ENCODE peak calls at places on chromosomes 11 and 22, in eight cellular contexts. K, Y, C, D, X, A, O and H are unnamed samples.

GRCh38 chr11:43927925-43928707 is 14.3 kb upstream of the C11orf96 start:
- DNase-seq in C (no peak), A (no peak), K (no peak), Y (no peak), O (no peak), D (peak; percentile 61), X (no peak), H (no peak)

GRCh38 chr11:45412521-45412920 is 126.4 kb upstream of the SYT13 start:
- DNase-seq in A (no peak), O (no peak), K (no peak), X (no peak), D (no peak), C (no peak), Y (no peak), H (no peak)

GRCh38 chr11:47477323-47477722 is 28.4 kb upstream of the RAPSN start:
- DNase-seq in A (no peak), O (no peak), D (no peak), X (peak; percentile 72), C (no peak), Y (no peak), K (no peak), H (no peak)

GRCh38 chr11:102950622-102951081 is 4.9 kb downstream of the MMP13 start:
- DNase-seq in O (peak; percentile 23), A (no peak), X (peak; percentile 92), C (no peak), D (no peak), Y (no peak), K (no peak), H (no peak)

GRCh38 chr22:35728639-35729308 is 11.1 kb downstream of the APOL5 start:
- DNase-seq in X (peak; percentile 15), D (no peak), K (no peak), O (no peak), C (peak; percentile 49), A (no peak), Y (no peak), H (no peak)

GRCh38 chr11:76823481-76824028 is 37.2 kb upstream of the ACER3 start:
- DNase-seq in X (peak; percentile 99), O (peak; percentile 40), D (peak; percentile 87), C (no peak), A (no peak), K (no peak), Y (peak; percentile 80), H (no peak)

GRCh38 chr22:42742940-42743339 is 22.3 kb upstream of the A4GALT start:
- DNase-seq in X (no peak), Y (peak; percentile 73), K (no peak), C (peak; percentile 54), O (no peak), A (no peak), D (peak; percentile 78), H (peak; percentile 43)

GRCh38 chr11:59185412-59185811 is 13.5 kb downstream of the DTX4 start:
- DNase-seq in K (no peak), C (no peak), A (no peak), Y (no peak), D (no peak), O (no peak), X (no peak), H (no peak)

GRCh38 chr11:68007498-68008380 is 2.4 kb upstream of the ALDH3B1 start:
- DNase-seq in K (no peak), A (no peak), O (no peak), X (no peak), C (no peak), Y (no peak), D (no peak), H (no peak)

GRCh38 chr22:42602470-42602869 is 12.2 kb downstream of the POLDIP3 start:
- DNase-seq in C (no peak), X (no peak), Y (no peak), O (no peak), A (no peak), D (no peak), K (no peak), H (no peak)

GRCh38 chr22:17235149-17235655 is 16.0 kb upstream of the ADA2 start:
- DNase-seq in Y (no peak), A (no peak), D (no peak), O (no peak), K (no peak), C (no peak), X (no peak), H (no peak)

GRCh38 chr11:45919806-45920530 is 2.3 kb upstream of the PEX16 start:
- DNase-seq in X (no peak), O (no peak), Y (peak; percentile 59), K (no peak), C (no peak), A (peak; percentile 52), D (peak; percentile 69), H (no peak)

GRCh38 chr11:82714346-82715174 is 19.1 kb downstream of the FAM181B start:
- DNase-seq in D (no peak), X (no peak), K (no peak), O (no peak), C (no peak), A (no peak), Y (no peak), H (no peak)

GRCh38 chr22:45779351-45779750 is 107.7 kb downstream of the ATXN10 start:
- DNase-seq in C (no peak), K (no peak), A (no peak), D (no peak), Y (no peak), O (no peak), X (no peak), H (no peak)

GRCh38 chr11:58592760-58593472 is 14.1 kb downstream of the ZFP91 start:
- DNase-seq in D (no peak), O (no peak), A (no peak), Y (no peak), C (no peak), K (no peak), X (peak; percentile 24), H (no peak)

GRCh38 chr22:28907311-28908008 is 24.1 kb downstream of the ZNRF3 start:
- DNase-seq in O (no peak), Y (no peak), C (no peak), X (no peak), A (no peak), K (no peak), D (no peak), H (no peak)

GRCh38 chr11:35216962-35217667 is 78.1 kb downstream of the CD44 start:
- DNase-seq in X (no peak), Y (no peak), A (no peak), D (peak; percentile 10), O (no peak), K (peak; percentile 66), C (no peak), H (no peak)

GRCh38 chr11:75325713-75326438 is 25.6 kb downstream of the ARRB1 start:
- DNase-seq in C (no peak), D (peak; percentile 98), Y (peak; percentile 45), O (peak; percentile 88), K (no peak), X (peak; percentile 89), A (no peak), H (no peak)

GRCh38 chr22:17484608-17485007 is 78.7 kb upstream of the SLC25A18 start:
- DNase-seq in K (no peak), Y (no peak), D (no peak), C (no peak), X (no peak), O (no peak), A (no peak), H (no peak)

GRCh38 chr11:134331565-134332188 is at the start of gene GLB1L2:
- DNase-seq in A (peak; percentile 89), K (peak; percentile 84), C (no peak), D (peak; percentile 88), Y (peak; percentile 38), O (peak; percentile 37), X (peak; percentile 17), H (peak; percentile 75)

GRCh38 chr11:101299210-101299609 is 169.6 kb upstream of the PGR start:
- DNase-seq in K (no peak), C (no peak), D (no peak), O (no peak), Y (no peak), X (no peak), A (no peak), H (no peak)

GRCh38 chr11:130477646-130478203 is 29.3 kb downstream of the ADAMTS15 start:
- DNase-seq in Y (no peak), C (no peak), A (no peak), X (no peak), K (no peak), D (no peak), O (no peak), H (no peak)
- H3K4me3 ChIP-seq in Y (no peak overlapping the region), C (no peak overlapping the region), A (no peak overlapping the region), X (no peak overlapping the region), K (no peak overlapping the region), D (no peak overlapping the region), O (no peak overlapping the region), H (no peak overlapping the region)

DNA sequence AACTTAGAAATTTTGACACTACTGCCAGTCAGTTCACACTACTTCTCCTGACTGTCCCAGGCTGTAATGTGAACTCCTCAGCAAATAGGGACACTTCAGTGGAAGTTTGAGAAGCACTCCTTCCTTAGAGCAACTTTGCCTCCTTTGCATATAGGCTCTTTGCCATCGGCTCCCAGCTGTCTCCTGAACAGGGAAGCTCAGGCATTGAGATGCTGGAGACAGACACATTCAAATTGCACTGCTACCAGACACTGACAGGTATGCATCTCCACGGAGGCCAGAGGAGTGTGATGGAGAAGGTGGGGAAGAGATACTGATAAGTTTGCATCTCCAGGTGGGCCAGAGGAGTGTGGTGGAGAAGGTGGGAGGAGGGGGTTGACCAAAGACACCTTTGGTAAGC is 1.4 kb downstream of the TRAPPC4 start:
- DNase-seq in X (peak; percentile 34), C (no peak), O (no peak), K (no peak), A (no peak), Y (no peak), D (no peak), H (no peak)
- H3K4me3 ChIP-seq in X (peak overlapping the region; percentile 98), C (peak overlapping the region; percentile 91), O (peak overlapping the region; percentile 100), K (peak overlapping the region; percentile 15), A (no peak overlapping the region), Y (peak overlapping the region; percentile 86), D (peak overlapping the region; percentile 99), H (peak overlapping the region; percentile 84)

GRCh38 chr11:74310857-74311256 is 583 bp downstream of the P4HA3 start:
- DNase-seq in A (no peak), D (no peak), C (no peak), K (no peak), Y (no peak), X (no peak), O (no peak), H (no peak)
- H3K4me3 ChIP-seq in A (peak overlapping the region; percentile 44), D (peak overlapping the region; percentile 74), C (no peak overlapping the region), K (peak overlapping the region; percentile 23), Y (peak overlapping the region; percentile 61), X (peak overlapping the region; percentile 74), O (peak overlapping the region; percentile 10), H (peak overlapping the region; percentile 39)

GRCh38 chr22:39655736-39656285 is 85.3 kb downstream of the CACNA1I start:
- DNase-seq in O (no peak), A (no peak), X (no peak), Y (no peak), C (no peak), K (no peak), D (no peak), H (no peak)

GRCh38 chr22:39661501-39661841 is 90.9 kb downstream of the CACNA1I start:
- DNase-seq in O (no peak), A (no peak), Y (no peak), D (no peak), X (no peak), C (no peak), K (no peak), H (no peak)

GRCh38 chr22:39656495-39657490 is 86.2 kb downstream of the CACNA1I start:
- DNase-seq in Y (no peak), A (no peak), X (no peak), D (no peak), K (no peak), O (peak; percentile 75), C (no peak), H (no peak)

GRCh38 chr22:39658367-39658766 is 87.8 kb downstream of the CACNA1I start:
- DNase-seq in Y (no peak), K (peak; percentile 70), C (no peak), A (no peak), X (no peak), O (peak; percentile 43), D (no peak), H (no peak)

GRCh38 chr22:39658806-39659463 is 88.4 kb downstream of the CACNA1I start:
- DNase-seq in Y (no peak), X (no peak), A (no peak), O (no peak), C (no peak), D (no peak), K (no peak), H (peak; percentile 71)
- H3K4me3 ChIP-seq in Y (no peak overlapping the region), X (no peak overlapping the region), A (no peak overlapping the region), O (no peak overlapping the region), C (no peak overlapping the region), D (no peak overlapping the region), K (peak overlapping the region; percentile 51), H (no peak overlapping the region)